ENCODE peak calls at places on chromosome 18, in nine cellular contexts. One of them, this sample, is unnamed.

GRCh38 chr18:69689081-69689759 is 258.5 kb downstream of the CD226 start:
- DNase-seq in adrenal gland: no peak
- DNase-seq in H7: no peak
- DNase-seq in hypothalamus: no peak
- DNase-seq in neuronal stem cell: no peak
- DNase-seq in stimulated activated CD8-positive, alpha-beta memory T cell treated with anti-CD3 and anti-CD28 coated beads, Interleukin-7, amount 100 ng/mL, for 24 hours: no peak
- DNase-seq in glomerular endothelial cell: no peak
- DNase-seq in amygdala: no peak
- DNase-seq in sigmoid colon: no peak
- DNase-seq in this sample: no peak

GRCh38 chr18:63220903-63221302 is 98.7 kb downstream of the BCL2 start:
- DNase-seq in neuronal stem cell: no peak
- DNase-seq in sigmoid colon: no peak
- DNase-seq in adrenal gland: no peak
- DNase-seq in hypothalamus: no peak
- DNase-seq in glomerular endothelial cell: no peak
- DNase-seq in stimulated activated CD8-positive, alpha-beta memory T cell treated with anti-CD3 and anti-CD28 coated beads, Interleukin-7, amount 100 ng/mL, for 24 hours: no peak
- DNase-seq in H7: no peak
- DNase-seq in amygdala: no peak
- DNase-seq in this sample: no peak

GRCh38 chr18:36493349-36494281 is 196.1 kb downstream of the FHOD3 start:
- DNase-seq in stimulated activated CD8-positive, alpha-beta memory T cell treated with anti-CD3 and anti-CD28 coated beads, Interleukin-7, amount 100 ng/mL, for 24 hours: no peak
- DNase-seq in glomerular endothelial cell: no peak
- DNase-seq in adrenal gland: no peak
- DNase-seq in neuronal stem cell: no peak
- DNase-seq in hypothalamus: no peak
- DNase-seq in amygdala: no peak
- DNase-seq in sigmoid colon: no peak
- DNase-seq in H7: peak; percentile 38
- DNase-seq in this sample: no peak

GRCh38 chr18:48868468-48869466 is 82.0 kb downstream of the SMAD7 start:
- DNase-seq in neuronal stem cell: no peak
- DNase-seq in stimulated activated CD8-positive, alpha-beta memory T cell treated with anti-CD3 and anti-CD28 coated beads, Interleukin-7, amount 100 ng/mL, for 24 hours: peak; percentile 13
- DNase-seq in amygdala: no peak
- DNase-seq in H7: no peak
- DNase-seq in hypothalamus: no peak
- DNase-seq in glomerular endothelial cell: no peak
- DNase-seq in adrenal gland: no peak
- DNase-seq in sigmoid colon: no peak
- DNase-seq in this sample: no peak

GRCh38 chr18:3631927-3632326 is 182.0 kb downstream of the TGIF1 start:
- DNase-seq in amygdala: no peak
- DNase-seq in hypothalamus: no peak
- DNase-seq in stimulated activated CD8-positive, alpha-beta memory T cell treated with anti-CD3 and anti-CD28 coated beads, Interleukin-7, amount 100 ng/mL, for 24 hours: no peak
- DNase-seq in glomerular endothelial cell: no peak
- DNase-seq in adrenal gland: no peak
- DNase-seq in sigmoid colon: no peak
- DNase-seq in neuronal stem cell: no peak
- DNase-seq in H7: no peak
- DNase-seq in this sample: no peak

GRCh38 chr18:421236-422155 is 79.0 kb downstream of the COLEC12 start:
- DNase-seq in sigmoid colon: no peak
- DNase-seq in glomerular endothelial cell: no peak
- DNase-seq in neuronal stem cell: no peak
- DNase-seq in H7: no peak
- DNase-seq in stimulated activated CD8-positive, alpha-beta memory T cell treated with anti-CD3 and anti-CD28 coated beads, Interleukin-7, amount 100 ng/mL, for 24 hours: no peak
- DNase-seq in adrenal gland: no peak
- DNase-seq in hypothalamus: no peak
- DNase-seq in amygdala: no peak
- DNase-seq in this sample: no peak

GRCh38 chr18:33673689-33674088 is 95.7 kb downstream of the ASXL3 start:
- DNase-seq in sigmoid colon: no peak
- DNase-seq in amygdala: no peak
- DNase-seq in stimulated activated CD8-positive, alpha-beta memory T cell treated with anti-CD3 and anti-CD28 coated beads, Interleukin-7, amount 100 ng/mL, for 24 hours: no peak
- DNase-seq in glomerular endothelial cell: no peak
- DNase-seq in adrenal gland: no peak
- DNase-seq in H7: peak; percentile 1
- DNase-seq in neuronal stem cell: no peak
- DNase-seq in hypothalamus: no peak
- DNase-seq in this sample: no peak

GRCh38 chr18:47036927-47037605 is 1.6 kb upstream of the ELOA2 start:
- DNase-seq in sigmoid colon: no peak
- DNase-seq in amygdala: no peak
- DNase-seq in H7: no peak
- DNase-seq in hypothalamus: no peak
- DNase-seq in stimulated activated CD8-positive, alpha-beta memory T cell treated with anti-CD3 and anti-CD28 coated beads, Interleukin-7, amount 100 ng/mL, for 24 hours: no peak
- DNase-seq in neuronal stem cell: no peak
- DNase-seq in glomerular endothelial cell: no peak
- DNase-seq in adrenal gland: no peak
- DNase-seq in this sample: no peak

GRCh38 chr18:21004721-21005120 is 106.9 kb downstream of the ROCK1 start:
- DNase-seq in glomerular endothelial cell: no peak
- DNase-seq in neuronal stem cell: no peak
- DNase-seq in hypothalamus: no peak
- DNase-seq in adrenal gland: peak; percentile 34
- DNase-seq in H7: no peak
- DNase-seq in amygdala: no peak
- DNase-seq in stimulated activated CD8-positive, alpha-beta memory T cell treated with anti-CD3 and anti-CD28 coated beads, Interleukin-7, amount 100 ng/mL, for 24 hours: no peak
- DNase-seq in sigmoid colon: no peak
- DNase-seq in this sample: no peak

GRCh38 chr18:10248738-10249137 is 205.7 kb upstream of the APCDD1 start:
- DNase-seq in glomerular endothelial cell: no peak
- DNase-seq in adrenal gland: no peak
- DNase-seq in H7: no peak
- DNase-seq in stimulated activated CD8-positive, alpha-beta memory T cell treated with anti-CD3 and anti-CD28 coated beads, Interleukin-7, amount 100 ng/mL, for 24 hours: no peak
- DNase-seq in sigmoid colon: no peak
- DNase-seq in neuronal stem cell: no peak
- DNase-seq in amygdala: no peak
- DNase-seq in hypothalamus: no peak
- DNase-seq in this sample: no peak

GRCh38 chr18:49949991-49950395 is 136.7 kb upstream of the ACAA2 start:
- DNase-seq in sigmoid colon: no peak
- DNase-seq in amygdala: no peak
- DNase-seq in hypothalamus: no peak
- DNase-seq in adrenal gland: no peak
- DNase-seq in glomerular endothelial cell: no peak
- DNase-seq in neuronal stem cell: no peak
- DNase-seq in H7: no peak
- DNase-seq in stimulated activated CD8-positive, alpha-beta memory T cell treated with anti-CD3 and anti-CD28 coated beads, Interleukin-7, amount 100 ng/mL, for 24 hours: no peak
- DNase-seq in this sample: no peak

GRCh38 chr18:13218376-13219011 is at the start of gene LDLRAD4:
- DNase-seq in adrenal gland: peak; percentile 57
- DNase-seq in hypothalamus: peak; percentile 49
- DNase-seq in sigmoid colon: peak; percentile 77
- DNase-seq in H7: peak; percentile 80
- DNase-seq in amygdala: no peak
- DNase-seq in neuronal stem cell: peak; percentile 26
- DNase-seq in glomerular endothelial cell: no peak
- DNase-seq in stimulated activated CD8-positive, alpha-beta memory T cell treated with anti-CD3 and anti-CD28 coated beads, Interleukin-7, amount 100 ng/mL, for 24 hours: no peak
- DNase-seq in this sample: no peak

GRCh38 chr18:3104190-3105054 is 91.5 kb upstream of the LPIN2 start:
- DNase-seq in amygdala: no peak
- DNase-seq in hypothalamus: no peak
- DNase-seq in adrenal gland: no peak
- DNase-seq in neuronal stem cell: no peak
- DNase-seq in stimulated activated CD8-positive, alpha-beta memory T cell treated with anti-CD3 and anti-CD28 coated beads, Interleukin-7, amount 100 ng/mL, for 24 hours: no peak
- DNase-seq in H7: no peak
- DNase-seq in glomerular endothelial cell: peak; percentile 56
- DNase-seq in sigmoid colon: no peak
- DNase-seq in this sample: no peak

GRCh38 chr18:22466608-22467390 is 49.1 kb upstream of the CTAGE1 start:
- DNase-seq in hypothalamus: no peak
- DNase-seq in neuronal stem cell: no peak
- DNase-seq in glomerular endothelial cell: no peak
- DNase-seq in adrenal gland: no peak
- DNase-seq in stimulated activated CD8-positive, alpha-beta memory T cell treated with anti-CD3 and anti-CD28 coated beads, Interleukin-7, amount 100 ng/mL, for 24 hours: no peak
- DNase-seq in amygdala: no peak
- DNase-seq in sigmoid colon: no peak
- DNase-seq in H7: no peak
- DNase-seq in this sample: no peak